ENCODE peak calls at places on chromosomes 11 and 22, in six cellular contexts. C is HEK293T, Z is NCI-H1092 treated with DMSO at 0.1 percent for 48 hours, A is EH, D is GM19239, E is HFF-Myc. H is an unnamed sample.

GRCh38 chr11:108933630-108934029 is 268.8 kb downstream of the DDX10 start:
- DNase-seq in C (no peak), Z (no peak), A (peak), D (no peak), E (no peak), H (no peak)

GRCh38 chr22:39215430-39216142 is 29.2 kb downstream of the PDGFB start:
- DNase-seq in C (peak), Z (no peak), A (no peak), D (no peak), E (no peak), H (no peak)

GRCh38 chr11:27447288-27447914 is 25.2 kb downstream of the LGR4 start:
- DNase-seq in C (no peak), Z (no peak), A (peak), D (no peak), E (no peak), H (no peak)

GRCh38 chr11:114257621-114258558 is 38.3 kb upstream of the NNMT start:
- DNase-seq in C (no peak), Z (no peak), A (no peak), D (no peak), E (no peak), H (no peak)

GRCh38 chr11:12066799-12067508 is 43.4 kb upstream of the MICAL2 start:
- DNase-seq in C (peak), Z (peak), A (peak), D (no peak), E (peak), H (no peak)

GRCh38 chr11:112977620-112978212 is 16.5 kb downstream of the NCAM1 start:
- DNase-seq in C (no peak), Z (no peak), A (peak), D (no peak), E (no peak), H (no peak)

GRCh38 chr11:74683279-74683871 is 47.9 kb downstream of the CHRDL2 start:
- DNase-seq in C (no peak), Z (no peak), A (peak), D (no peak), E (no peak), H (no peak)

GRCh38 chr11:115930276-115930675 is 426.1 kb upstream of the CADM1 start:
- DNase-seq in C (no peak), Z (peak), A (no peak), D (no peak), E (no peak), H (no peak)

GRCh38 chr11:102421262-102421661 is 31.3 kb downstream of the TMEM123 start:
- DNase-seq in C (no peak), Z (peak), A (no peak), D (no peak), E (no peak), H (no peak)

GRCh38 chr22:24968066-24968561 is 15.6 kb downstream of the KIAA1671 start:
- DNase-seq in C (no peak), Z (no peak), A (no peak), D (no peak), E (no peak), H (no peak)

GRCh38 chr11:12079726-12080556 is 30.4 kb upstream of the MICAL2 start:
- DNase-seq in C (no peak), Z (no peak), A (peak), D (no peak), E (peak), H (no peak)

GRCh38 chr11:64729851-64730382 is 6.9 kb upstream of the NRXN2 start:
- DNase-seq in C (peak), Z (no peak), A (peak), D (no peak), E (no peak), H (no peak)

GRCh38 chr11:128949791-128950454 is 7.3 kb upstream of the TP53AIP1 start:
- DNase-seq in C (no peak), Z (no peak), A (no peak), D (no peak), E (no peak), H (no peak)

GRCh38 chr11:61547246-61547645 is 33.6 kb downstream of the SYT7 start:
- DNase-seq in C (no peak), Z (no peak), A (no peak), D (no peak), E (no peak), H (no peak)

GRCh38 chr11:66228521-66228920 is 39.9 kb upstream of the RAB1B start:
- DNase-seq in C (no peak), Z (no peak), A (no peak), D (no peak), E (no peak), H (no peak)

GRCh38 chr11:59191095-59191494 is 19.2 kb downstream of the DTX4 start:
- DNase-seq in C (no peak), Z (no peak), A (no peak), D (no peak), E (no peak), H (no peak)

GRCh38 chr11:77088236-77089003 is 14.2 kb upstream of the OMP start:
- DNase-seq in C (no peak), Z (no peak), A (no peak), D (no peak), E (no peak), H (no peak)

GRCh38 chr22:47323518-47323917 is 561.1 kb downstream of the TBC1D22A start:
- DNase-seq in C (no peak), Z (no peak), A (no peak), D (no peak), E (no peak), H (no peak)

GRCh38 chr22:43186272-43187170 is at the start of gene TTLL12:
- DNase-seq in C (peak), Z (peak), A (peak), D (peak), E (no peak), H (peak)

GRCh38 chr11:44958165-44958564 is 7.5 kb upstream of the TP53I11 start:
- DNase-seq in C (no peak), Z (peak), A (no peak), D (no peak), E (no peak), H (no peak)

H was measured in GM12891.